ENCODE peak calls at places on chromosome 9, in four cellular contexts. T is sigmoid colon, V is bronchial epithelial cell, E is cardiac fibroblast. A is an unnamed sample.

GRCh38 chr9:126147186-126147585 is 179.4 kb upstream of the MVB12B start:
- DNase-seq in T (peak; percentile 20), V (no peak), E (no peak), A (no peak)

GRCh38 chr9:682633-683508 is 158.6 kb upstream of the DMRT1 start:
- DNase-seq in T (no peak), E (peak; percentile 34), V (peak; percentile 93), A (no peak)

GRCh38 chr9:19030899-19031298 is 2.1 kb downstream of the SAXO1 start:
- DNase-seq in V (peak; percentile 46), E (no peak), T (no peak), A (no peak)

GRCh38 chr9:20280330-20280729 is 342.0 kb downstream of the MLLT3 start:
- DNase-seq in T (no peak), V (no peak), E (no peak), A (no peak)

GRCh38 chr9:93978498-93978897 is 23.3 kb upstream of the BARX1 start:
- DNase-seq in T (no peak), V (peak; percentile 50), E (no peak), A (no peak)

GRCh38 chr9:131204285-131204684 is 72.0 kb downstream of the FAM78A start:
- DNase-seq in T (no peak), V (no peak), E (no peak), A (no peak)

GRCh38 chr9:79944991-79945390 is 373.2 kb downstream of the TLE4 start:
- DNase-seq in E (no peak), T (no peak), V (no peak), A (no peak)

GRCh38 chr9:99748690-99749089 is 73.0 kb upstream of the NR4A3 start:
- DNase-seq in T (no peak), V (peak; percentile 33), E (no peak), A (peak; percentile 5)

GRCh38 chr9:75054373-75055001 is 26.4 kb upstream of the CARNMT1 start:
- DNase-seq in T (no peak), E (peak; percentile 56), V (no peak), A (peak; percentile 10)

GRCh38 chr9:131303702-131304101 is 14.2 kb downstream of the PLPP7 start:
- DNase-seq in E (no peak), T (no peak), V (no peak), A (no peak)

GRCh38 chr9:136855461-136856077 is 3.4 kb downstream of the MAMDC4 start:
- DNase-seq in E (no peak), V (no peak), T (no peak), A (no peak)

GRCh38 chr9:16031971-16032370 is 479.1 kb downstream of the CCDC171 start:
- DNase-seq in V (no peak), E (peak; percentile 20), T (no peak), A (no peak)

GRCh38 chr9:85742630-85742928 is 825 bp upstream of the AGTPBP1 start:
- DNase-seq in V (peak; percentile 91), T (no peak), E (peak; percentile 66), A (peak; percentile 79)

GRCh38 chr9:250039-250438 is 35.4 kb downstream of the DOCK8 start:
- DNase-seq in E (no peak), T (no peak), V (no peak), A (no peak)

GRCh38 chr9:113632776-113633590 is 169.5 kb downstream of the RGS3 start:
- DNase-seq in T (peak; percentile 36), V (no peak), E (no peak), A (peak; percentile 41)

GRCh38 chr9:127586537-127586936 is 25.5 kb upstream of the STXBP1 start:
- DNase-seq in T (peak; percentile 94), E (peak; percentile 87), V (peak; percentile 61), A (peak; percentile 85)

GRCh38 chr9:128309551-128309950 is 12.7 kb downstream of the TRUB2 start:
- DNase-seq in T (no peak), E (no peak), V (no peak), A (no peak)

GRCh38 chr9:127132921-127133647 is 10.6 kb upstream of the ANGPTL2 start:
- DNase-seq in V (no peak), T (peak; percentile 76), E (no peak), A (peak; percentile 59)

GRCh38 chr9:78325343-78325742 is 28.4 kb downstream of the PSAT1 start:
- DNase-seq in E (peak; percentile 76), T (no peak), V (no peak), A (peak; percentile 81)

GRCh38 chr9:133351908-133352634 is 4.1 kb downstream of the RPL7A start:
- DNase-seq in V (peak; percentile 70), T (no peak), E (peak; percentile 70), A (peak; percentile 53)

GRCh38 chr9:85117831-85118230 is 448.3 kb downstream of the NTRK2 start:
- DNase-seq in E (no peak), V (peak; percentile 78), T (no peak), A (no peak)

GRCh38 chr9:14316574-14317304 is 2.8 kb upstream of the NFIB start:
- DNase-seq in V (no peak), T (no peak), E (no peak), A (no peak)
- H3K4me3 ChIP-seq in V (no peak overlapping the region), T (peak overlapping the region; percentile 84), E (peak overlapping the region; percentile 61), A (no peak overlapping the region)

GRCh38 chr9:5510360-5510931 is at the start of gene PDCD1LG2:
- DNase-seq in T (no peak), E (peak; percentile 76), V (peak; percentile 83), A (peak; percentile 87)
- H3K4me3 ChIP-seq in T (peak within 1 kb of the TSS; percentile 11), E (peak within 1 kb of the TSS; percentile 59), V (peak within 1 kb of the TSS; percentile 25), A (peak within 1 kb of the TSS; percentile 60)

DNA sequence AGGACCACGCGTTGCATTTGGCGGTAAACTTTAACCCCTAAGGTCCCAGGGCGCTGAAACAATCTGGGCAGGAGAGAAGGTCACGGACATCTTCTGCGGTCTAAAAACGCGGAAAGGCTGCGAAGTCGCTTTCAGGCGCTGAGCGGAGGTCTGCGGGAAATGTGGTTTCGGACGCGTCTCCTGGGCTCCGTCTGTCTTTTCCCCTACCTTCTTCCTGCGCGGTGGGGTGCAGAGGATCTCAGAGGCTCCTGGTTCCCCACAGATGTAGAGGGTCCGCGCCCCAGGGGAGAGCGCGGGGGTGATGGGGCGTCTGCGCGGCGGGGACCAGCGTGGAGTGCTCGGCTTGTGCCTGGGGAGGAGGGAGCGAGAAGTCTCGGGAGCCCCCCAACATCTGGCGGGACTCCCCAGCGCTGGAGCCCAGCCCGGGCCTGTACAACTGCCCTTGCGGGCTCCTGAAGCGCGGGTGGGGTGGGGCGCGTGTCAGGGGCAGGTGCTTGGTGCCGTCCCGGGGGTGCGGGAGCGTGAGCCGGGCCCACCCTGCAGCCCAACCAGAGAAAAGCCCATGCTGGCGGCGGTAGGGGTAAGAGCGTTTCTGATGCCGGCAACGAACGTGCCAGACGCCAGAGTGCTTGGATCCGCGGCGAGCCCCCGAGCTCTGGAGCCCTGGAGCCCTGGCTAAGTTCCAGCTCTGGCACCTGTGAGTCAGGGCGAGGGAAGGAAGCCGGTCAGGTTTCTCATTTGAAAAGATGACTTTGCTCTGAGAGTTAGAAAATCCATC is 58.2 kb downstream of the ZNF510 start:
- DNase-seq in V (peak; percentile 46), E (no peak), T (no peak), A (no peak)
- H3K4me3 ChIP-seq in V (no peak overlapping the region), E (no peak overlapping the region), T (peak overlapping the region; percentile 18), A (no peak overlapping the region)

GRCh38 chr9:134733480-134734232 is 92.1 kb downstream of the COL5A1 start:
- DNase-seq in E (no peak), V (no peak), T (peak; percentile 63), A (no peak)
- H3K4me3 ChIP-seq in E (no peak overlapping the region), V (no peak overlapping the region), T (no peak overlapping the region), A (no peak overlapping the region)

DNA sequence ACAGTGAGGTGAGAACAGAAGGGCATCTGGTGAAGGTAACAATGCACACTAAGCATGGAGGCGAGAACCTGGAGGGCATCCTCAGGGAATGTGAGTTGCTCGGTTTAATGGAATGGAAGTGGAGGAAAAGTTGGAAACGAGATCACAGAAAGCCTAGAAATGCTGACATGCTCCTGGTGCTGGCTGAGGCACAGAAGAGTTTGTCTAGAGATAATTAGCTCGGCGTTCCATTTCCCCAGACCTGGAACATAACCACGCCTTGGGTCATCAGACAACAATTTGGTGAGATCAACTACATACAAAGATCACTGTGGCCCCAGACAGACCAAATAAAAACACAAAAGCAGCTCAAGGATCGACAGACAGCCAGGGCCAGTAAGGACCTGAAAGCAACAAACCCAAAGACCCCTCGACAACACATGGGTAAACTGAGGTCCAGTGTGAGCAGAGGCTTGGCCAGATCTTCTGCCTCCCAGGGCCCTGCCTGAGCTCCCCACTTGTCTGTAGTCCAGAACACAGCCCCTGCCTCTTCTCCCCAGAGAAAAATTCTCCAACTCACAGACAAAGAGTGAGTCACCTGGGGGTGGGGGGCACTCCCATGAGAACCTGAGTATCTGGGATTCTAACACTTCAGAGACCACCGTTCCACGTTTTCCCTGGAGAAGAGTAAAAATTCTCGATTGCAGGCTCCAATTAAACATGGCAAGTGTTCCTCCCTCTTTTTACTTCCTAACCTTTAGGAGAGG is 52.5 kb downstream of the SHB start:
- DNase-seq in E (peak; percentile 42), V (no peak), T (no peak), A (peak; percentile 68)
- H3K4me3 ChIP-seq in E (no peak overlapping the region), V (no peak overlapping the region), T (no peak overlapping the region), A (no peak overlapping the region)

DNA sequence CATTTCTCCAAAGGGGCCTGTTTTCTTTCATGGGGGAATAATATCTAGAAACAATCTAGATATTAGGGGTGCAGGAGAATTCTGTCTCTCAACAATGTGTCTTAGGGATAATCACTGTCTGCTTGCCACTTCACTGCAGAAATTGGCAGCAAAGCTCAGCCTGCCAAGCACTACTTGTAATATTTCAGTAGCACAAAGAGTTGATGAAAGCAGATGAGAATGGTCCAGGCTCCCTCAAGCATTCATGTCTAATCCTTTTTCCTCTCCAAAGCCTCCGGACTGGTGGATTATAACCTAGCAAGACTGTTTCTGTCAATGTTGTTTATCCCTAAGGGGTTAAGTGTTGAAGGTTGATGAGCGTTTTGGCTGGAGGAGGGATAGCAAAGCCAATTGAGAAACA is 13.3 kb upstream of the MPDZ start:
- DNase-seq in T (no peak), E (no peak), V (no peak), A (no peak)
- H3K4me3 ChIP-seq in T (no peak overlapping the region), E (no peak overlapping the region), V (no peak overlapping the region), A (no peak overlapping the region)

GRCh38 chr9:95049761-95050160 is 267.7 kb downstream of the FANCC start:
- DNase-seq in T (no peak), E (peak; percentile 35), V (no peak), A (peak; percentile 59)

GRCh38 chr9:95047452-95048224 is 269.9 kb downstream of the FANCC start:
- DNase-seq in V (no peak), E (no peak), T (no peak), A (peak; percentile 55)

GRCh38 chr9:95045751-95046150 is 271.8 kb downstream of the FANCC start:
- DNase-seq in V (no peak), T (no peak), E (no peak), A (no peak)

GRCh38 chr9:95044731-95045508 is 272.6 kb downstream of the FANCC start:
- DNase-seq in T (no peak), E (no peak), V (peak; percentile 69), A (no peak)

GRCh38 chr9:95048225-95049087 is 269.1 kb downstream of the FANCC start:
- DNase-seq in T (no peak), V (peak; percentile 87), E (peak; percentile 46), A (peak; percentile 82)
- H3K4me3 ChIP-seq in T (peak overlapping the region; percentile 60), V (peak overlapping the region; percentile 90), E (peak overlapping the region; percentile 58), A (peak overlapping the region; percentile 68)